ENCODE peak calls at places on chromosomes 11 and 22, in ten cellular contexts. J, G, N, R, E, F, Q, M, Z and U are unnamed samples.

GRCh38 chr11:125305346-125305745 is 140.8 kb downstream of the PKNOX2 start:
- DNase-seq in J (no peak), G (no peak), N (no peak), R (no peak), E (no peak), F (no peak), Q (no peak), M (no peak), Z (no peak), U (no peak)

GRCh38 chr11:104792861-104793260 is 105.4 kb downstream of the CASP12 start:
- DNase-seq in J (no peak), G (no peak), N (no peak), R (no peak), E (no peak), F (no peak), Q (no peak), M (no peak), Z (peak), U (no peak)

GRCh38 chr11:133922078-133922870 is 34.5 kb downstream of the IGSF9B start:
- DNase-seq in J (no peak), G (no peak), N (no peak), R (no peak), E (no peak), F (no peak), Q (no peak), M (no peak), Z (no peak), U (peak)

GRCh38 chr11:102493524-102493923 is 37.0 kb downstream of the MMP7 start:
- DNase-seq in J (no peak), G (no peak), N (no peak), R (no peak), E (no peak), F (no peak), Q (no peak), M (no peak), Z (no peak), U (no peak)

GRCh38 chr11:44177905-44178304 is 82.4 kb downstream of the EXT2 start:
- DNase-seq in J (no peak), G (no peak), N (no peak), R (no peak), E (no peak), F (no peak), Q (no peak), M (no peak), Z (no peak), U (no peak)

GRCh38 chr22:26404851-26405357 is 24.2 kb upstream of the ASPHD2 start:
- DNase-seq in J (no peak), G (no peak), N (no peak), R (no peak), E (no peak), F (no peak), Q (no peak), M (no peak), Z (no peak), U (no peak)

GRCh38 chr11:65182258-65183170 is 786 bp downstream of the CAPN1 start:
- DNase-seq in J (peak), G (no peak), N (peak), R (peak), E (peak), F (peak), Q (peak), M (peak), Z (peak), U (no peak)

GRCh38 chr11:111183706-111184105 is 61.8 kb upstream of the POU2AF2 start:
- DNase-seq in J (no peak), G (no peak), N (no peak), R (no peak), E (no peak), F (peak), Q (no peak), M (no peak), Z (peak), U (no peak)

GRCh38 chr11:96273507-96273906 is 69.5 kb downstream of the MAML2 start:
- DNase-seq in J (no peak), G (no peak), N (no peak), R (no peak), E (no peak), F (no peak), Q (no peak), M (no peak), Z (no peak), U (no peak)

GRCh38 chr11:100618914-100619313 is 68.2 kb upstream of the ARHGAP42 start:
- DNase-seq in J (no peak), G (no peak), N (no peak), R (no peak), E (no peak), F (no peak), Q (no peak), M (no peak), Z (no peak), U (no peak)

GRCh38 chr11:66891849-66892660 is 35.2 kb downstream of the LRFN4 start:
- DNase-seq in J (no peak), G (no peak), N (peak), R (no peak), E (peak), F (peak), Q (no peak), M (no peak), Z (peak), U (no peak)

GRCh38 chr11:64276653-64277431 is 7.6 kb downstream of the BAD start:
- DNase-seq in J (peak), G (no peak), N (no peak), R (no peak), E (no peak), F (peak), Q (no peak), M (no peak), Z (no peak), U (no peak)

GRCh38 chr11:67700548-67701262 is 26.3 kb upstream of the ALDH3B2 start:
- DNase-seq in J (no peak), G (no peak), N (no peak), R (no peak), E (no peak), F (no peak), Q (no peak), M (peak), Z (no peak), U (no peak)

GRCh38 chr11:72326151-72326842 is 82.3 kb upstream of the PHOX2A start:
- DNase-seq in J (no peak), G (no peak), N (no peak), R (no peak), E (peak), F (peak), Q (no peak), M (no peak), Z (peak), U (no peak)

GRCh38 chr11:131464481-131464880 is 94.1 kb downstream of the NTM start:
- DNase-seq in J (no peak), G (no peak), N (no peak), R (no peak), E (no peak), F (no peak), Q (no peak), M (no peak), Z (no peak), U (no peak)

GRCh38 chr11:61157743-61158142 is 3.5 kb downstream of the VPS37C start:
- DNase-seq in J (no peak), G (no peak), N (no peak), R (no peak), E (no peak), F (no peak), Q (no peak), M (no peak), Z (no peak), U (no peak)

GRCh38 chr11:13324141-13324540 is 46.6 kb downstream of the BMAL1 start:
- DNase-seq in J (no peak), G (no peak), N (no peak), R (no peak), E (no peak), F (no peak), Q (no peak), M (no peak), Z (no peak), U (no peak)

GRCh38 chr22:30159561-30160353 is 79.5 kb downstream of the HORMAD2 start:
- DNase-seq in J (no peak), G (no peak), N (peak), R (no peak), E (no peak), F (peak), Q (no peak), M (no peak), Z (peak), U (no peak)

GRCh38 chr11:106728861-106729260 is 289.4 kb downstream of the GUCY1A2 start:
- DNase-seq in J (no peak), G (no peak), N (no peak), R (no peak), E (no peak), F (no peak), Q (no peak), M (no peak), Z (no peak), U (no peak)

GRCh38 chr11:66328307-66329144 is 7.7 kb downstream of the RIN1 start:
- DNase-seq in J (peak), G (peak), N (peak), R (peak), E (peak), F (peak), Q (peak), M (peak), Z (peak), U (peak)

GRCh38 chr11:72918825-72919224 is 104.6 kb downstream of the ATG16L2 start:
- DNase-seq in J (no peak), G (no peak), N (no peak), R (no peak), E (no peak), F (no peak), Q (no peak), M (no peak), Z (peak), U (no peak)

GRCh38 chr22:49935561-49935960 is 17.1 kb downstream of the CRELD2 start:
- DNase-seq in J (no peak), G (no peak), N (peak), R (no peak), E (peak), F (no peak), Q (no peak), M (no peak), Z (peak), U (no peak)

GRCh38 chr22:40276877-40277823 is 69.2 kb upstream of the ADSL start:
- DNase-seq in J (no peak), G (no peak), N (no peak), R (no peak), E (no peak), F (no peak), Q (no peak), M (no peak), Z (peak), U (no peak)

GRCh38 chr11:61155312-61155711 is 5.9 kb downstream of the VPS37C start:
- DNase-seq in J (no peak), G (no peak), N (no peak), R (no peak), E (no peak), F (no peak), Q (no peak), M (no peak), Z (no peak), U (no peak)

GRCh38 chr11:60757231-60757800 is 649 bp downstream of the MS4A15 start:
- DNase-seq in J (no peak), G (peak), N (no peak), R (no peak), E (no peak), F (no peak), Q (no peak), M (no peak), Z (no peak), U (no peak)

GRCh38 chr11:118846181-118846946 is 37.3 kb upstream of the CXCR5 start:
- DNase-seq in J (no peak), G (no peak), N (no peak), R (no peak), E (no peak), F (no peak), Q (no peak), M (no peak), Z (no peak), U (no peak)

GRCh38 chr22:36465232-36466021 is 16.0 kb downstream of the TXN2 start:
- DNase-seq in J (peak), G (peak), N (peak), R (no peak), E (no peak), F (peak), Q (peak), M (no peak), Z (peak), U (no peak)

GRCh38 chr11:46738887-46739286 is 19.9 kb downstream of the F2 start:
- DNase-seq in J (no peak), G (no peak), N (no peak), R (no peak), E (no peak), F (no peak), Q (no peak), M (no peak), Z (no peak), U (no peak)

GRCh38 chr11:119340335-119341221 is at the start of gene C1QTNF5:
- DNase-seq in J (peak), G (peak), N (no peak), R (no peak), E (no peak), F (no peak), Q (peak), M (no peak), Z (peak), U (no peak)

GRCh38 chr11:75827562-75827961 is 12.6 kb downstream of the UVRAG start:
- DNase-seq in J (no peak), G (no peak), N (no peak), R (no peak), E (no peak), F (no peak), Q (no peak), M (no peak), Z (peak), U (no peak)

GRCh38 chr22:30668306-30668655 is 606 bp upstream of the DUSP18 start:
- DNase-seq in J (no peak), G (no peak), N (no peak), R (peak), E (no peak), F (no peak), Q (no peak), M (no peak), Z (no peak), U (no peak)

GRCh38 chr11:35491231-35491871 is 34.1 kb downstream of the PAMR1 start:
- DNase-seq in J (no peak), G (no peak), N (no peak), R (no peak), E (no peak), F (peak), Q (no peak), M (no peak), Z (peak), U (no peak)

GRCh38 chr11:111474432-111474831 is 37.8 kb downstream of the BTG4 start:
- DNase-seq in J (no peak), G (no peak), N (no peak), R (no peak), E (no peak), F (no peak), Q (no peak), M (no peak), Z (no peak), U (no peak)